ENCODE peak calls at places on chromosomes 7 and 10, in four cellular contexts. One of them, this sample, is unnamed.

GRCh38 chr7:149727053-149727452 is 46.3 kb downstream of the ZNF467 start:
- DNase-seq in activated CD4-positive, alpha-beta memory T cell treated with anti-CD3 and anti-CD28 coated beads, Interleukin-2, amount 10 ng/mL, durations not matched to agents 7 days and 5 days: no peak
- DNase-seq in activated CD8-positive, alpha-beta T cell treated with anti-CD3 and anti-CD28 coated beads for 36 hours: no peak
- DNase-seq in NCI-H1105: no peak
- DNase-seq in this sample: no peak

GRCh38 chr10:15863733-15864132 is 3.4 kb upstream of the MINDY3 start:
- DNase-seq in activated CD4-positive, alpha-beta memory T cell treated with anti-CD3 and anti-CD28 coated beads, Interleukin-2, amount 10 ng/mL, durations not matched to agents 7 days and 5 days: no peak
- DNase-seq in activated CD8-positive, alpha-beta T cell treated with anti-CD3 and anti-CD28 coated beads for 36 hours: no peak
- DNase-seq in NCI-H1105: no peak
- DNase-seq in this sample: no peak

GRCh38 chr7:1942026-1942703 is 272.1 kb downstream of the ELFN1 start:
- DNase-seq in activated CD4-positive, alpha-beta memory T cell treated with anti-CD3 and anti-CD28 coated beads, Interleukin-2, amount 10 ng/mL, durations not matched to agents 7 days and 5 days: no peak
- DNase-seq in activated CD8-positive, alpha-beta T cell treated with anti-CD3 and anti-CD28 coated beads for 36 hours: no peak
- DNase-seq in NCI-H1105: no peak
- DNase-seq in this sample: no peak

GRCh38 chr10:129307141-129307540 is 159.9 kb upstream of the MGMT start:
- DNase-seq in activated CD4-positive, alpha-beta memory T cell treated with anti-CD3 and anti-CD28 coated beads, Interleukin-2, amount 10 ng/mL, durations not matched to agents 7 days and 5 days: no peak
- DNase-seq in activated CD8-positive, alpha-beta T cell treated with anti-CD3 and anti-CD28 coated beads for 36 hours: no peak
- DNase-seq in NCI-H1105: no peak
- DNase-seq in this sample: no peak

GRCh38 chr10:13717571-13717935 is 130.8 kb downstream of the PRPF18 start:
- DNase-seq in activated CD4-positive, alpha-beta memory T cell treated with anti-CD3 and anti-CD28 coated beads, Interleukin-2, amount 10 ng/mL, durations not matched to agents 7 days and 5 days: no peak
- DNase-seq in activated CD8-positive, alpha-beta T cell treated with anti-CD3 and anti-CD28 coated beads for 36 hours: no peak
- DNase-seq in NCI-H1105: no peak
- DNase-seq in this sample: no peak

GRCh38 chr7:101315336-101315735 is 6.3 kb downstream of the IFT22 start:
- DNase-seq in activated CD4-positive, alpha-beta memory T cell treated with anti-CD3 and anti-CD28 coated beads, Interleukin-2, amount 10 ng/mL, durations not matched to agents 7 days and 5 days: peak
- DNase-seq in activated CD8-positive, alpha-beta T cell treated with anti-CD3 and anti-CD28 coated beads for 36 hours: peak
- DNase-seq in NCI-H1105: peak
- DNase-seq in this sample: no peak

GRCh38 chr10:76504823-76505222 is 1073.4 kb downstream of the LRMDA start:
- DNase-seq in activated CD4-positive, alpha-beta memory T cell treated with anti-CD3 and anti-CD28 coated beads, Interleukin-2, amount 10 ng/mL, durations not matched to agents 7 days and 5 days: no peak
- DNase-seq in activated CD8-positive, alpha-beta T cell treated with anti-CD3 and anti-CD28 coated beads for 36 hours: no peak
- DNase-seq in NCI-H1105: no peak
- DNase-seq in this sample: no peak

GRCh38 chr7:3043544-3044395 is at the start of gene CARD11:
- DNase-seq in activated CD4-positive, alpha-beta memory T cell treated with anti-CD3 and anti-CD28 coated beads, Interleukin-2, amount 10 ng/mL, durations not matched to agents 7 days and 5 days: peak
- DNase-seq in activated CD8-positive, alpha-beta T cell treated with anti-CD3 and anti-CD28 coated beads for 36 hours: peak
- DNase-seq in NCI-H1105: no peak
- DNase-seq in this sample: peak

GRCh38 chr7:126803060-126803665 is 449.6 kb downstream of the GRM8 start:
- DNase-seq in activated CD4-positive, alpha-beta memory T cell treated with anti-CD3 and anti-CD28 coated beads, Interleukin-2, amount 10 ng/mL, durations not matched to agents 7 days and 5 days: peak
- DNase-seq in activated CD8-positive, alpha-beta T cell treated with anti-CD3 and anti-CD28 coated beads for 36 hours: peak
- DNase-seq in NCI-H1105: peak
- DNase-seq in this sample: peak

GRCh38 chr10:95850791-95851190 is 57.0 kb upstream of the CC2D2B start:
- DNase-seq in activated CD4-positive, alpha-beta memory T cell treated with anti-CD3 and anti-CD28 coated beads, Interleukin-2, amount 10 ng/mL, durations not matched to agents 7 days and 5 days: no peak
- DNase-seq in activated CD8-positive, alpha-beta T cell treated with anti-CD3 and anti-CD28 coated beads for 36 hours: no peak
- DNase-seq in NCI-H1105: no peak
- DNase-seq in this sample: no peak

GRCh38 chr7:44727346-44728262 is 21.0 kb upstream of the ZMIZ2 start:
- DNase-seq in activated CD4-positive, alpha-beta memory T cell treated with anti-CD3 and anti-CD28 coated beads, Interleukin-2, amount 10 ng/mL, durations not matched to agents 7 days and 5 days: no peak
- DNase-seq in activated CD8-positive, alpha-beta T cell treated with anti-CD3 and anti-CD28 coated beads for 36 hours: no peak
- DNase-seq in NCI-H1105: no peak
- DNase-seq in this sample: no peak

GRCh38 chr7:50508471-50508943 is 56.7 kb downstream of the DDC start:
- DNase-seq in activated CD4-positive, alpha-beta memory T cell treated with anti-CD3 and anti-CD28 coated beads, Interleukin-2, amount 10 ng/mL, durations not matched to agents 7 days and 5 days: no peak
- DNase-seq in activated CD8-positive, alpha-beta T cell treated with anti-CD3 and anti-CD28 coated beads for 36 hours: no peak
- DNase-seq in NCI-H1105: no peak
- DNase-seq in this sample: no peak

GRCh38 chr7:125814030-125814535 is 884.5 kb upstream of the POT1 start:
- DNase-seq in activated CD4-positive, alpha-beta memory T cell treated with anti-CD3 and anti-CD28 coated beads, Interleukin-2, amount 10 ng/mL, durations not matched to agents 7 days and 5 days: no peak
- DNase-seq in activated CD8-positive, alpha-beta T cell treated with anti-CD3 and anti-CD28 coated beads for 36 hours: no peak
- DNase-seq in NCI-H1105: no peak
- DNase-seq in this sample: no peak

GRCh38 chr7:67764312-67764711 is 767.7 kb downstream of the TYW1 start:
- DNase-seq in activated CD4-positive, alpha-beta memory T cell treated with anti-CD3 and anti-CD28 coated beads, Interleukin-2, amount 10 ng/mL, durations not matched to agents 7 days and 5 days: no peak
- DNase-seq in activated CD8-positive, alpha-beta T cell treated with anti-CD3 and anti-CD28 coated beads for 36 hours: no peak
- DNase-seq in NCI-H1105: no peak
- DNase-seq in this sample: no peak

GRCh38 chr7:151376218-151376902 is 33.5 kb downstream of the WDR86 start:
- DNase-seq in activated CD4-positive, alpha-beta memory T cell treated with anti-CD3 and anti-CD28 coated beads, Interleukin-2, amount 10 ng/mL, durations not matched to agents 7 days and 5 days: no peak
- DNase-seq in activated CD8-positive, alpha-beta T cell treated with anti-CD3 and anti-CD28 coated beads for 36 hours: no peak
- DNase-seq in NCI-H1105: no peak
- DNase-seq in this sample: no peak

GRCh38 chr10:22606164-22606614 is 108.2 kb downstream of the PIP4K2A start:
- DNase-seq in activated CD4-positive, alpha-beta memory T cell treated with anti-CD3 and anti-CD28 coated beads, Interleukin-2, amount 10 ng/mL, durations not matched to agents 7 days and 5 days: peak
- DNase-seq in activated CD8-positive, alpha-beta T cell treated with anti-CD3 and anti-CD28 coated beads for 36 hours: peak
- DNase-seq in NCI-H1105: no peak
- DNase-seq in this sample: no peak

GRCh38 chr7:29248713-29249382 is 54.3 kb downstream of the CHN2 start:
- DNase-seq in activated CD4-positive, alpha-beta memory T cell treated with anti-CD3 and anti-CD28 coated beads, Interleukin-2, amount 10 ng/mL, durations not matched to agents 7 days and 5 days: no peak
- DNase-seq in activated CD8-positive, alpha-beta T cell treated with anti-CD3 and anti-CD28 coated beads for 36 hours: no peak
- DNase-seq in NCI-H1105: no peak
- DNase-seq in this sample: no peak

GRCh38 chr7:121202834-121203233 is 126.0 kb upstream of the WNT16 start:
- DNase-seq in activated CD4-positive, alpha-beta memory T cell treated with anti-CD3 and anti-CD28 coated beads, Interleukin-2, amount 10 ng/mL, durations not matched to agents 7 days and 5 days: no peak
- DNase-seq in activated CD8-positive, alpha-beta T cell treated with anti-CD3 and anti-CD28 coated beads for 36 hours: no peak
- DNase-seq in NCI-H1105: no peak
- DNase-seq in this sample: no peak

GRCh38 chr7:143320620-143321019 is 4.7 kb downstream of the CLCN1 start:
- DNase-seq in activated CD4-positive, alpha-beta memory T cell treated with anti-CD3 and anti-CD28 coated beads, Interleukin-2, amount 10 ng/mL, durations not matched to agents 7 days and 5 days: no peak
- DNase-seq in activated CD8-positive, alpha-beta T cell treated with anti-CD3 and anti-CD28 coated beads for 36 hours: no peak
- DNase-seq in NCI-H1105: no peak
- DNase-seq in this sample: no peak

GRCh38 chr7:23533160-23533559 is 1.4 kb upstream of the TRA2A start:
- DNase-seq in activated CD4-positive, alpha-beta memory T cell treated with anti-CD3 and anti-CD28 coated beads, Interleukin-2, amount 10 ng/mL, durations not matched to agents 7 days and 5 days: no peak
- DNase-seq in activated CD8-positive, alpha-beta T cell treated with anti-CD3 and anti-CD28 coated beads for 36 hours: no peak
- DNase-seq in NCI-H1105: no peak
- DNase-seq in this sample: no peak

GRCh38 chr10:114408968-114409444 is 4.7 kb upstream of the AFAP1L2 start:
- DNase-seq in activated CD4-positive, alpha-beta memory T cell treated with anti-CD3 and anti-CD28 coated beads, Interleukin-2, amount 10 ng/mL, durations not matched to agents 7 days and 5 days: no peak
- DNase-seq in activated CD8-positive, alpha-beta T cell treated with anti-CD3 and anti-CD28 coated beads for 36 hours: no peak
- DNase-seq in NCI-H1105: no peak
- DNase-seq in this sample: no peak

GRCh38 chr10:96512997-96513685 is 585 bp downstream of the TLL2 start:
- DNase-seq in activated CD4-positive, alpha-beta memory T cell treated with anti-CD3 and anti-CD28 coated beads, Interleukin-2, amount 10 ng/mL, durations not matched to agents 7 days and 5 days: no peak
- DNase-seq in activated CD8-positive, alpha-beta T cell treated with anti-CD3 and anti-CD28 coated beads for 36 hours: peak
- DNase-seq in NCI-H1105: no peak
- DNase-seq in this sample: no peak

GRCh38 chr10:34403512-34403911 is 411.6 kb downstream of the PARD3 start:
- DNase-seq in activated CD4-positive, alpha-beta memory T cell treated with anti-CD3 and anti-CD28 coated beads, Interleukin-2, amount 10 ng/mL, durations not matched to agents 7 days and 5 days: no peak
- DNase-seq in activated CD8-positive, alpha-beta T cell treated with anti-CD3 and anti-CD28 coated beads for 36 hours: no peak
- DNase-seq in NCI-H1105: no peak
- DNase-seq in this sample: no peak

GRCh38 chr7:47470567-47471357 is 111.1 kb downstream of the TNS3 start:
- DNase-seq in activated CD4-positive, alpha-beta memory T cell treated with anti-CD3 and anti-CD28 coated beads, Interleukin-2, amount 10 ng/mL, durations not matched to agents 7 days and 5 days: no peak
- DNase-seq in activated CD8-positive, alpha-beta T cell treated with anti-CD3 and anti-CD28 coated beads for 36 hours: no peak
- DNase-seq in NCI-H1105: peak
- DNase-seq in this sample: no peak

GRCh38 chr10:6445671-6446278 is 134.3 kb downstream of the PRKCQ start:
- DNase-seq in activated CD4-positive, alpha-beta memory T cell treated with anti-CD3 and anti-CD28 coated beads, Interleukin-2, amount 10 ng/mL, durations not matched to agents 7 days and 5 days: peak
- DNase-seq in activated CD8-positive, alpha-beta T cell treated with anti-CD3 and anti-CD28 coated beads for 36 hours: peak
- DNase-seq in NCI-H1105: no peak
- DNase-seq in this sample: peak

GRCh38 chr10:101835406-101835805 is 8.2 kb downstream of the KCNIP2 start:
- DNase-seq in activated CD4-positive, alpha-beta memory T cell treated with anti-CD3 and anti-CD28 coated beads, Interleukin-2, amount 10 ng/mL, durations not matched to agents 7 days and 5 days: no peak
- DNase-seq in activated CD8-positive, alpha-beta T cell treated with anti-CD3 and anti-CD28 coated beads for 36 hours: peak
- DNase-seq in NCI-H1105: no peak
- DNase-seq in this sample: no peak

GRCh38 chr7:494261-494687 is 25.4 kb downstream of the PDGFA start:
- DNase-seq in activated CD4-positive, alpha-beta memory T cell treated with anti-CD3 and anti-CD28 coated beads, Interleukin-2, amount 10 ng/mL, durations not matched to agents 7 days and 5 days: no peak
- DNase-seq in activated CD8-positive, alpha-beta T cell treated with anti-CD3 and anti-CD28 coated beads for 36 hours: no peak
- DNase-seq in NCI-H1105: no peak
- DNase-seq in this sample: peak

GRCh38 chr10:60524541-60524940 is 134.9 kb upstream of the ANK3 start:
- DNase-seq in activated CD4-positive, alpha-beta memory T cell treated with anti-CD3 and anti-CD28 coated beads, Interleukin-2, amount 10 ng/mL, durations not matched to agents 7 days and 5 days: no peak
- DNase-seq in activated CD8-positive, alpha-beta T cell treated with anti-CD3 and anti-CD28 coated beads for 36 hours: peak
- DNase-seq in NCI-H1105: no peak
- DNase-seq in this sample: no peak

GRCh38 chr7:46387646-46388045 is 466.6 kb upstream of the IGFBP3 start:
- DNase-seq in activated CD4-positive, alpha-beta memory T cell treated with anti-CD3 and anti-CD28 coated beads, Interleukin-2, amount 10 ng/mL, durations not matched to agents 7 days and 5 days: no peak
- DNase-seq in activated CD8-positive, alpha-beta T cell treated with anti-CD3 and anti-CD28 coated beads for 36 hours: no peak
- DNase-seq in NCI-H1105: no peak
- DNase-seq in this sample: no peak